ENCODE peak calls at places on chromosomes 11 and 22, in seven cellular contexts. One of them, this sample, is unnamed.

GRCh38 chr11:43504316-43504950 is 145.7 kb downstream of the TTC17 start:
- DNase-seq in PC-9: no peak
- DNase-seq in uterus: no peak
- DNase-seq in Peyer's patch: no peak
- DNase-seq in K562: no peak
- DNase-seq in PC-3: peak; percentile 53
- DNase-seq in mucosa of descending colon: peak; percentile 12
- DNase-seq in this sample: no peak

GRCh38 chr22:42747701-42748513 is 27.2 kb upstream of the A4GALT start:
- DNase-seq in PC-9: no peak
- DNase-seq in uterus: no peak
- DNase-seq in Peyer's patch: no peak
- DNase-seq in K562: no peak
- DNase-seq in PC-3: no peak
- DNase-seq in mucosa of descending colon: no peak
- DNase-seq in this sample: no peak

GRCh38 chr11:23924226-23924625 is 572.6 kb upstream of the LUZP2 start:
- DNase-seq in PC-9: no peak
- DNase-seq in uterus: no peak
- DNase-seq in Peyer's patch: no peak
- DNase-seq in K562: no peak
- DNase-seq in PC-3: no peak
- DNase-seq in mucosa of descending colon: no peak
- DNase-seq in this sample: no peak

GRCh38 chr11:57513446-57513795 is 2.1 kb downstream of the SLC43A1 start:
- DNase-seq in PC-9: no peak
- DNase-seq in uterus: no peak
- DNase-seq in Peyer's patch: no peak
- DNase-seq in K562: no peak
- DNase-seq in PC-3: no peak
- DNase-seq in mucosa of descending colon: no peak
- DNase-seq in this sample: no peak

GRCh38 chr11:1727088-1727690 is 23.2 kb downstream of the IFITM10 start:
- DNase-seq in PC-9: no peak
- DNase-seq in uterus: no peak
- DNase-seq in Peyer's patch: no peak
- DNase-seq in K562: no peak
- DNase-seq in PC-3: peak; percentile 8
- DNase-seq in mucosa of descending colon: no peak
- DNase-seq in this sample: no peak

GRCh38 chr11:1735271-1735670 is 15.1 kb downstream of the IFITM10 start:
- DNase-seq in PC-9: no peak
- DNase-seq in uterus: no peak
- DNase-seq in Peyer's patch: no peak
- DNase-seq in K562: no peak
- DNase-seq in PC-3: no peak
- DNase-seq in mucosa of descending colon: no peak
- DNase-seq in this sample: no peak

GRCh38 chr11:129223701-129224149 is 31.6 kb upstream of the ARHGAP32 start:
- DNase-seq in PC-9: no peak
- DNase-seq in uterus: no peak
- DNase-seq in Peyer's patch: no peak
- DNase-seq in K562: no peak
- DNase-seq in PC-3: no peak
- DNase-seq in mucosa of descending colon: no peak
- DNase-seq in this sample: no peak

GRCh38 chr22:29831186-29831921 is 6.7 kb downstream of the ASCC2 start:
- DNase-seq in PC-9: no peak
- DNase-seq in uterus: no peak
- DNase-seq in Peyer's patch: no peak
- DNase-seq in K562: no peak
- DNase-seq in PC-3: no peak
- DNase-seq in mucosa of descending colon: no peak
- DNase-seq in this sample: no peak

GRCh38 chr11:6612816-6613136 is 760 bp upstream of the TAF10 start:
- DNase-seq in PC-9: peak; percentile 35
- DNase-seq in uterus: no peak
- DNase-seq in Peyer's patch: peak; percentile 64
- DNase-seq in K562: peak; percentile 37
- DNase-seq in PC-3: no peak
- DNase-seq in mucosa of descending colon: peak; percentile 74
- DNase-seq in this sample: peak; percentile 61

DNA sequence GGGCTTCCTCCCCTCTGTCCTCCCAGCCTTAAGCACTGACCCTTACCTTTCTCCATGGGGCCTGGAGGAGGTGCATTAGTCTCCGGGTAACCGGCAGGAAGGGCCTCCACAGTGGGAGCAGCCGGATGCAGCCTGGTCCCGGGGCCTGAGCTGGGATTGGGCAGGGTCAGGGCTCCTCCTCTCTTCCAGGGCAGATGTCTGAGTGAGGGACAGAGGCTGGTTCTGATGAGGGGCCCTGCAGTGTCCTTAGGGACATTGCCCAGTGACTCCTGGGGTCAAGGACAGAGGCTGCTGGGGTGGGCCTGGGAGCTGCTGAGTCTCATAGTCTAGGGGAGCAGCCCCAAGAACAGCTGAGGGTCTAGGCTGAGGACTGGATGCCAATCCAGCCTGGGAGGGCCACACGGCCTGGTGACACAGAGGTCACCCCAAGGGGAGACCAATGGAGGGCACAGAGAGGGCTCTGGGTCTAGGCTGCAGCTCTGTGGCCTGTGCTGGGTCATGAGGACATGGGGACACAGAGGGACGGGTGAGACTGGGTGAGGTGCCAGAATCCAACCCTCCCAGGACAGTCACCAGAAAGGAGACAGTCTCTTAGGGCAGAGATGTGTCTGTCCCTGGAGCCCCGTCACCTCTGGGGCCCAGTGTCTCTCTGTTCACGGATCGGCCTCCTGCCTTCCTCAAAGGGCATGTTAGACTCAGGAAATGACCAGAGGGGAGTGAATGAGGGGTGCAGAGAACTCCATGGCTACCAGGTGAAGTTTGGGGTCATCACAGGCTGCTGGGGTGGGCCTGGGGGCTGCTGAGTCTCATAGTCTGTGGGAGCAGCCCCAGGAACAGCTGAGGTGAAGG is 6.5 kb downstream of the IGLL5 start:
- DNase-seq in PC-9: no peak
- DNase-seq in uterus: no peak
- DNase-seq in Peyer's patch: no peak
- DNase-seq in K562: peak; percentile 54
- DNase-seq in PC-3: no peak
- DNase-seq in mucosa of descending colon: no peak
- DNase-seq in this sample: no peak
- H3K4me3 ChIP-seq in PC-9: no peak overlapping the region
- H3K4me3 ChIP-seq in uterus: no peak overlapping the region
- H3K4me3 ChIP-seq in Peyer's patch: peak overlapping the region; percentile 9
- H3K4me3 ChIP-seq in K562: no peak overlapping the region
- H3K4me3 ChIP-seq in PC-3: no peak overlapping the region
- H3K4me3 ChIP-seq in mucosa of descending colon: no peak overlapping the region
- H3K4me3 ChIP-seq in this sample: no peak overlapping the region

DNA sequence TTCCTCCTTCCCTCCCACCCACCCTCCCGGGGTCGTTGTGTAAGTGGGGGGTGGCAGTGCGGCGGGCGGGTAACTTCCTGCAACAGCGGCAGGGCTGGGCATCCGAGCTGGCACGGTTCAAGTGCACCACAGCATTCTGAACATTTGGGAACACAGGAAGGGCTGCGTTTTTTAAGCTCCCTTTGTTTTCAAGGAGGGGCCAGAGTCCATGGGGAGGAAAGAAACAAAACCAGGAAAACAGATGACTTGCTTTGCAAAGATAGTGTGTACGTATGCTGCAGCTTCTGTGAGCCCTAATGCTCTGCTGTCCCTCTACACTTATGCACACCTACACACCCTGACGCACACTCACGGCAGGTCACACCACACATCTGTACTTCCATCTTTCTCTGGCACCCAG is 152.5 kb downstream of the FBXO7 start:
- DNase-seq in PC-9: no peak
- DNase-seq in uterus: no peak
- DNase-seq in Peyer's patch: no peak
- DNase-seq in K562: no peak
- DNase-seq in PC-3: no peak
- DNase-seq in mucosa of descending colon: no peak
- DNase-seq in this sample: no peak
- H3K4me1 ChIP-seq in PC-9: peaks cover 13% of the 10 kb centered on the region
- H3K4me1 ChIP-seq in uterus: peaks cover 23% of the 10 kb centered on the region
- H3K4me1 ChIP-seq in Peyer's patch: no peaks in the 10 kb centered on the region
- H3K4me1 ChIP-seq in K562: no peaks in the 10 kb centered on the region
- H3K4me1 ChIP-seq in PC-3: no peaks in the 10 kb centered on the region
- H3K4me1 ChIP-seq in mucosa of descending colon: no peaks in the 10 kb centered on the region
- H3K4me1 ChIP-seq in this sample: no peaks in the 10 kb centered on the region

GRCh38 chr22:40323681-40324083 is 22.6 kb upstream of the ADSL start:
- DNase-seq in PC-9: no peak
- DNase-seq in uterus: no peak
- DNase-seq in Peyer's patch: no peak
- DNase-seq in K562: no peak
- DNase-seq in PC-3: no peak
- DNase-seq in mucosa of descending colon: no peak
- DNase-seq in this sample: no peak

GRCh38 chr22:40322061-40322460 is 24.2 kb upstream of the ADSL start:
- DNase-seq in PC-9: no peak
- DNase-seq in uterus: no peak
- DNase-seq in Peyer's patch: no peak
- DNase-seq in K562: no peak
- DNase-seq in PC-3: no peak
- DNase-seq in mucosa of descending colon: no peak
- DNase-seq in this sample: no peak

GRCh38 chr22:40320687-40321086 is 25.6 kb upstream of the ADSL start:
- DNase-seq in PC-9: no peak
- DNase-seq in uterus: no peak
- DNase-seq in Peyer's patch: no peak
- DNase-seq in K562: no peak
- DNase-seq in PC-3: no peak
- DNase-seq in mucosa of descending colon: no peak
- DNase-seq in this sample: no peak

GRCh38 chr22:40324468-40325305 is 21.6 kb upstream of the ADSL start:
- DNase-seq in PC-9: no peak
- DNase-seq in uterus: no peak
- DNase-seq in Peyer's patch: no peak
- DNase-seq in K562: no peak
- DNase-seq in PC-3: no peak
- DNase-seq in mucosa of descending colon: no peak
- DNase-seq in this sample: no peak

DNA sequence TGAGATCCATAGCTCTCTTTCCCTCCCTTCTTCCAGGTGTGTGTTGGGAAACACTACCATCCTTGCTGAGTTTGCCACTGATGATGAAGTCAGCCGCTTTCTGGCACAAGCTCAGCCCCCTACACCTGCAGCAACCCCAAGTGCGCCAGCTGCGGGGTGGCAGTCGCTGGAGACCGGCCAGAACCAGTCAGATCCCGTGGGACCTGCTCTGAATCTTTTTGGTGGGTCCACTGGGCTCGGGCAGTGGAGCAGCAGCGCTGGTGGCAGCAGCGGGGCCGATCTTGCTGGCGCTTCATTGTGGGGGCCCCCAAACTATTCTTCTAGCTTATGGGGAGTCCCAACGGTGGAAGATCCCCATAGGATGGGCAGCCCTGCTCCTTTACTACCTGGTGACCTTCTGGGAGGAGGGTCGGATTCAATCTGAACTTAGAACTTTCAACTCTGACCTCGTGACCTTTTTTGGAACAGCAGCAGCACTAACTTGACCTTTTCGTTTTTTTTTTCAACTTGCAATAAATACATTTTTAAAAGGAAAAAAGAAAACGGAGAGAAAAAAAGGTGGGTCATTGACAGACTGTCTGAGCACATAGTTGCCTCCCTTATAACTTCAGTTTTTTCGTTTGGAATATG is 23.4 kb upstream of the ADSL start:
- DNase-seq in PC-9: no peak
- DNase-seq in uterus: no peak
- DNase-seq in Peyer's patch: no peak
- DNase-seq in K562: no peak
- DNase-seq in PC-3: no peak
- DNase-seq in mucosa of descending colon: no peak
- DNase-seq in this sample: no peak
- TF ChIP-seq CTCF in PC-9: no peak
- TF ChIP-seq CTCF in uterus: no peak
- TF ChIP-seq CTCF in Peyer's patch: no peak
- TF ChIP-seq CTCF in K562: no peak
- TF ChIP-seq CTCF in PC-3: no peak
- TF ChIP-seq CTCF in mucosa of descending colon: no peak
- TF ChIP-seq CTCF in this sample: no peak

GRCh38 chr11:94544832-94545640 is 1.3 kb downstream of the FUT4 start:
- DNase-seq in PC-9: no peak
- DNase-seq in uterus: no peak
- DNase-seq in Peyer's patch: peak; percentile 77
- DNase-seq in K562: peak; percentile 20
- DNase-seq in PC-3: no peak
- DNase-seq in mucosa of descending colon: peak; percentile 62
- DNase-seq in this sample: peak; percentile 46

GRCh38 chr11:94543695-94544581 is at the start of gene FUT4:
- DNase-seq in PC-9: peak; percentile 90
- DNase-seq in uterus: peak; percentile 84
- DNase-seq in Peyer's patch: peak; percentile 96
- DNase-seq in K562: peak; percentile 86
- DNase-seq in PC-3: peak; percentile 97
- DNase-seq in mucosa of descending colon: peak; percentile 93
- DNase-seq in this sample: peak; percentile 95

GRCh38 chr11:94546886-94547285 is 3.2 kb downstream of the FUT4 start:
- DNase-seq in PC-9: no peak
- DNase-seq in uterus: no peak
- DNase-seq in Peyer's patch: peak; percentile 59
- DNase-seq in K562: no peak
- DNase-seq in PC-3: peak; percentile 31
- DNase-seq in mucosa of descending colon: peak; percentile 66
- DNase-seq in this sample: no peak

GRCh38 chr11:94544582-94544831 is 786 bp downstream of the FUT4 start:
- DNase-seq in PC-9: no peak
- DNase-seq in uterus: no peak
- DNase-seq in Peyer's patch: no peak
- DNase-seq in K562: no peak
- DNase-seq in PC-3: no peak
- DNase-seq in mucosa of descending colon: no peak
- DNase-seq in this sample: no peak

GRCh38 chr11:94545641-94546470 is 2.1 kb downstream of the FUT4 start:
- DNase-seq in PC-9: no peak
- DNase-seq in uterus: no peak
- DNase-seq in Peyer's patch: no peak
- DNase-seq in K562: no peak
- DNase-seq in PC-3: no peak
- DNase-seq in mucosa of descending colon: no peak
- DNase-seq in this sample: no peak
- H3K4me3 ChIP-seq in PC-9: peak overlapping the region; percentile 87
- H3K4me3 ChIP-seq in uterus: peak overlapping the region; percentile 69
- H3K4me3 ChIP-seq in Peyer's patch: peak overlapping the region; percentile 75
- H3K4me3 ChIP-seq in K562: peak overlapping the region; percentile 71
- H3K4me3 ChIP-seq in PC-3: peak overlapping the region; percentile 28
- H3K4me3 ChIP-seq in mucosa of descending colon: peak overlapping the region; percentile 69
- H3K4me3 ChIP-seq in this sample: peak overlapping the region; percentile 80

This sample was measured in pancreas.